ENCODE peak calls at places on chromosome 14, in ten cellular contexts. One of them, this sample, is unnamed.

GRCh38 chr14:28813810-28814209 is 47.2 kb downstream of the FOXG1 start:
- DNase-seq in IMR-90: no peak
- DNase-seq in NCI-H2107: no peak
- DNase-seq in Ammon's horn: no peak
- DNase-seq in HFFc6: peak; percentile 3
- DNase-seq in H9: no peak
- DNase-seq in NCI-H774: no peak
- DNase-seq in M059J: peak; percentile 72
- DNase-seq in retina: no peak
- DNase-seq in activated B cell treated with CpG ODN at 0.5 μM for 24 hours: no peak
- DNase-seq in this sample: no peak

GRCh38 chr14:93976477-93977057 is at the start of gene ASB2:
- DNase-seq in M059J: no peak
- DNase-seq in activated B cell treated with CpG ODN at 0.5 μM for 24 hours: no peak
- DNase-seq in IMR-90: peak; percentile 52
- DNase-seq in HFFc6: no peak
- DNase-seq in Ammon's horn: no peak
- DNase-seq in retina: no peak
- DNase-seq in NCI-H2107: no peak
- DNase-seq in H9: no peak
- DNase-seq in NCI-H774: no peak
- DNase-seq in this sample: no peak

GRCh38 chr14:72060917-72061316 is 128.7 kb downstream of the RGS6 start:
- DNase-seq in HFFc6: no peak
- DNase-seq in activated B cell treated with CpG ODN at 0.5 μM for 24 hours: no peak
- DNase-seq in NCI-H2107: no peak
- DNase-seq in IMR-90: no peak
- DNase-seq in retina: no peak
- DNase-seq in Ammon's horn: no peak
- DNase-seq in M059J: no peak
- DNase-seq in H9: no peak
- DNase-seq in NCI-H774: no peak
- DNase-seq in this sample: no peak

GRCh38 chr14:56180754-56181542 is 62.7 kb downstream of the PELI2 start:
- DNase-seq in M059J: no peak
- DNase-seq in Ammon's horn: no peak
- DNase-seq in H9: no peak
- DNase-seq in NCI-H774: no peak
- DNase-seq in IMR-90: no peak
- DNase-seq in activated B cell treated with CpG ODN at 0.5 μM for 24 hours: no peak
- DNase-seq in HFFc6: no peak
- DNase-seq in NCI-H2107: no peak
- DNase-seq in retina: no peak
- DNase-seq in this sample: no peak

GRCh38 chr14:64232944-64233343 is 61.2 kb downstream of the ESR2 start:
- DNase-seq in IMR-90: no peak
- DNase-seq in M059J: no peak
- DNase-seq in Ammon's horn: no peak
- DNase-seq in activated B cell treated with CpG ODN at 0.5 μM for 24 hours: no peak
- DNase-seq in H9: no peak
- DNase-seq in retina: no peak
- DNase-seq in NCI-H2107: no peak
- DNase-seq in NCI-H774: no peak
- DNase-seq in HFFc6: no peak
- DNase-seq in this sample: no peak

GRCh38 chr14:69877492-69877891 is 1.7 kb upstream of the SMOC1 start:
- DNase-seq in NCI-H2107: peak; percentile 60
- DNase-seq in H9: no peak
- DNase-seq in NCI-H774: peak; percentile 32
- DNase-seq in HFFc6: no peak
- DNase-seq in retina: peak; percentile 28
- DNase-seq in activated B cell treated with CpG ODN at 0.5 μM for 24 hours: no peak
- DNase-seq in IMR-90: peak; percentile 74
- DNase-seq in M059J: peak; percentile 11
- DNase-seq in Ammon's horn: peak; percentile 76
- DNase-seq in this sample: no peak

GRCh38 chr14:73792476-73792875 is 59.2 kb upstream of the PTGR2 start:
- DNase-seq in HFFc6: no peak
- DNase-seq in NCI-H2107: no peak
- DNase-seq in Ammon's horn: no peak
- DNase-seq in M059J: no peak
- DNase-seq in activated B cell treated with CpG ODN at 0.5 μM for 24 hours: no peak
- DNase-seq in retina: no peak
- DNase-seq in NCI-H774: no peak
- DNase-seq in IMR-90: no peak
- DNase-seq in H9: no peak
- DNase-seq in this sample: no peak

GRCh38 chr14:94773682-94774211 is 3.8 kb upstream of the GSC start:
- DNase-seq in M059J: no peak
- DNase-seq in NCI-H774: no peak
- DNase-seq in IMR-90: no peak
- DNase-seq in activated B cell treated with CpG ODN at 0.5 μM for 24 hours: no peak
- DNase-seq in retina: peak; percentile 77
- DNase-seq in Ammon's horn: no peak
- DNase-seq in NCI-H2107: no peak
- DNase-seq in HFFc6: no peak
- DNase-seq in H9: peak; percentile 76
- DNase-seq in this sample: no peak

GRCh38 chr14:94665121-94665520 is 52.9 kb downstream of the SERPINA3 start:
- DNase-seq in NCI-H774: no peak
- DNase-seq in NCI-H2107: no peak
- DNase-seq in activated B cell treated with CpG ODN at 0.5 μM for 24 hours: no peak
- DNase-seq in HFFc6: no peak
- DNase-seq in M059J: no peak
- DNase-seq in H9: no peak
- DNase-seq in Ammon's horn: no peak
- DNase-seq in IMR-90: peak; percentile 80
- DNase-seq in retina: no peak
- DNase-seq in this sample: no peak

GRCh38 chr14:50085570-50086315 is 30.6 kb downstream of the VCPKMT start:
- DNase-seq in HFFc6: peak; percentile 78
- DNase-seq in Ammon's horn: peak; percentile 24
- DNase-seq in NCI-H774: no peak
- DNase-seq in M059J: peak; percentile 89
- DNase-seq in H9: no peak
- DNase-seq in IMR-90: peak; percentile 77
- DNase-seq in activated B cell treated with CpG ODN at 0.5 μM for 24 hours: peak; percentile 44
- DNase-seq in retina: no peak
- DNase-seq in NCI-H2107: no peak
- DNase-seq in this sample: no peak

GRCh38 chr14:103543140-103543539 is 14.1 kb downstream of the TRMT61A start:
- DNase-seq in IMR-90: no peak
- DNase-seq in retina: no peak
- DNase-seq in NCI-H774: no peak
- DNase-seq in H9: no peak
- DNase-seq in Ammon's horn: no peak
- DNase-seq in activated B cell treated with CpG ODN at 0.5 μM for 24 hours: no peak
- DNase-seq in HFFc6: no peak
- DNase-seq in M059J: peak; percentile 33
- DNase-seq in NCI-H2107: no peak
- DNase-seq in this sample: no peak

GRCh38 chr14:68409355-68409754 is 383.5 kb downstream of the ZFP36L1 start:
- DNase-seq in retina: no peak
- DNase-seq in NCI-H2107: no peak
- DNase-seq in IMR-90: no peak
- DNase-seq in HFFc6: no peak
- DNase-seq in H9: no peak
- DNase-seq in NCI-H774: no peak
- DNase-seq in Ammon's horn: no peak
- DNase-seq in activated B cell treated with CpG ODN at 0.5 μM for 24 hours: no peak
- DNase-seq in M059J: no peak
- DNase-seq in this sample: no peak

GRCh38 chr14:89184952-89185351 is 232.1 kb downstream of the FOXN3 start:
- DNase-seq in M059J: no peak
- DNase-seq in retina: no peak
- DNase-seq in NCI-H2107: no peak
- DNase-seq in H9: no peak
- DNase-seq in NCI-H774: no peak
- DNase-seq in activated B cell treated with CpG ODN at 0.5 μM for 24 hours: no peak
- DNase-seq in IMR-90: no peak
- DNase-seq in HFFc6: no peak
- DNase-seq in Ammon's horn: peak; percentile 76
- DNase-seq in this sample: no peak

GRCh38 chr14:91119556-91120311 is 5.9 kb downstream of the DGLUCY start:
- DNase-seq in IMR-90: peak; percentile 89
- DNase-seq in activated B cell treated with CpG ODN at 0.5 μM for 24 hours: no peak
- DNase-seq in M059J: peak; percentile 90
- DNase-seq in H9: no peak
- DNase-seq in NCI-H2107: no peak
- DNase-seq in Ammon's horn: no peak
- DNase-seq in retina: no peak
- DNase-seq in HFFc6: peak; percentile 79
- DNase-seq in NCI-H774: no peak
- DNase-seq in this sample: no peak

GRCh38 chr14:103692871-103693270 is 22.4 kb downstream of the XRCC3 start:
- DNase-seq in H9: no peak
- DNase-seq in M059J: no peak
- DNase-seq in HFFc6: no peak
- DNase-seq in activated B cell treated with CpG ODN at 0.5 μM for 24 hours: no peak
- DNase-seq in retina: no peak
- DNase-seq in NCI-H2107: no peak
- DNase-seq in IMR-90: no peak
- DNase-seq in NCI-H774: no peak
- DNase-seq in Ammon's horn: no peak
- DNase-seq in this sample: no peak

GRCh38 chr14:39015360-39015961 is 87.6 kb downstream of the SEC23A start:
- DNase-seq in activated B cell treated with CpG ODN at 0.5 μM for 24 hours: no peak
- DNase-seq in Ammon's horn: peak; percentile 86
- DNase-seq in NCI-H2107: no peak
- DNase-seq in retina: no peak
- DNase-seq in M059J: peak; percentile 47
- DNase-seq in HFFc6: peak; percentile 9
- DNase-seq in IMR-90: peak; percentile 59
- DNase-seq in NCI-H774: peak; percentile 36
- DNase-seq in H9: no peak
- DNase-seq in this sample: no peak

GRCh38 chr14:71319646-71320045 is 412.4 kb downstream of the PCNX1 start:
- DNase-seq in H9: no peak
- DNase-seq in HFFc6: peak; percentile 34
- DNase-seq in NCI-H2107: no peak
- DNase-seq in activated B cell treated with CpG ODN at 0.5 μM for 24 hours: no peak
- DNase-seq in IMR-90: peak; percentile 36
- DNase-seq in NCI-H774: no peak
- DNase-seq in Ammon's horn: peak; percentile 41
- DNase-seq in retina: no peak
- DNase-seq in M059J: peak; percentile 22
- DNase-seq in this sample: peak; percentile 13

GRCh38 chr14:67493092-67493717 is 4.7 kb upstream of the TMEM229B start:
- DNase-seq in H9: no peak
- DNase-seq in activated B cell treated with CpG ODN at 0.5 μM for 24 hours: no peak
- DNase-seq in IMR-90: no peak
- DNase-seq in retina: no peak
- DNase-seq in NCI-H774: no peak
- DNase-seq in HFFc6: no peak
- DNase-seq in Ammon's horn: no peak
- DNase-seq in NCI-H2107: no peak
- DNase-seq in M059J: no peak
- DNase-seq in this sample: no peak

GRCh38 chr14:35401853-35402252 is 2.7 kb downstream of the NFKBIA start:
- DNase-seq in NCI-H2107: no peak
- DNase-seq in activated B cell treated with CpG ODN at 0.5 μM for 24 hours: no peak
- DNase-seq in retina: no peak
- DNase-seq in M059J: no peak
- DNase-seq in H9: no peak
- DNase-seq in NCI-H774: no peak
- DNase-seq in Ammon's horn: no peak
- DNase-seq in IMR-90: peak; percentile 54
- DNase-seq in HFFc6: no peak
- DNase-seq in this sample: no peak

GRCh38 chr14:58643366-58643765 is 5.6 kb downstream of the DACT1 start:
- DNase-seq in activated B cell treated with CpG ODN at 0.5 μM for 24 hours: no peak
- DNase-seq in H9: no peak
- DNase-seq in M059J: no peak
- DNase-seq in retina: no peak
- DNase-seq in Ammon's horn: no peak
- DNase-seq in NCI-H2107: no peak
- DNase-seq in NCI-H774: no peak
- DNase-seq in IMR-90: no peak
- DNase-seq in HFFc6: no peak
- DNase-seq in this sample: no peak

GRCh38 chr14:85471744-85472143 is 58.2 kb upstream of the FLRT2 start:
- DNase-seq in NCI-H2107: no peak
- DNase-seq in NCI-H774: no peak
- DNase-seq in H9: no peak
- DNase-seq in HFFc6: peak; percentile 84
- DNase-seq in retina: no peak
- DNase-seq in IMR-90: peak; percentile 94
- DNase-seq in activated B cell treated with CpG ODN at 0.5 μM for 24 hours: no peak
- DNase-seq in M059J: no peak
- DNase-seq in Ammon's horn: no peak
- DNase-seq in this sample: no peak

GRCh38 chr14:26621807-26622560 is 24.2 kb upstream of the NOVA1 start:
- DNase-seq in M059J: no peak
- DNase-seq in activated B cell treated with CpG ODN at 0.5 μM for 24 hours: no peak
- DNase-seq in Ammon's horn: no peak
- DNase-seq in NCI-H2107: no peak
- DNase-seq in HFFc6: no peak
- DNase-seq in H9: no peak
- DNase-seq in IMR-90: no peak
- DNase-seq in retina: no peak
- DNase-seq in NCI-H774: no peak
- DNase-seq in this sample: no peak

GRCh38 chr14:92690171-92691011 is 58.0 kb downstream of the LGMN start:
- DNase-seq in NCI-H774: peak; percentile 48
- DNase-seq in retina: no peak
- DNase-seq in Ammon's horn: no peak
- DNase-seq in activated B cell treated with CpG ODN at 0.5 μM for 24 hours: no peak
- DNase-seq in H9: peak; percentile 52
- DNase-seq in HFFc6: peak; percentile 46
- DNase-seq in M059J: peak; percentile 63
- DNase-seq in NCI-H2107: peak; percentile 60
- DNase-seq in IMR-90: peak; percentile 59
- DNase-seq in this sample: peak; percentile 52

GRCh38 chr14:44785096-44785495 is 176.7 kb downstream of the KLHL28 start:
- DNase-seq in retina: no peak
- DNase-seq in NCI-H2107: no peak
- DNase-seq in IMR-90: peak; percentile 11
- DNase-seq in Ammon's horn: no peak
- DNase-seq in M059J: no peak
- DNase-seq in NCI-H774: no peak
- DNase-seq in H9: no peak
- DNase-seq in activated B cell treated with CpG ODN at 0.5 μM for 24 hours: no peak
- DNase-seq in HFFc6: no peak
- DNase-seq in this sample: no peak

GRCh38 chr14:75181426-75182062 is 5.1 kb upstream of the TMED10 start:
- DNase-seq in H9: no peak
- DNase-seq in IMR-90: no peak
- DNase-seq in Ammon's horn: no peak
- DNase-seq in HFFc6: no peak
- DNase-seq in M059J: no peak
- DNase-seq in NCI-H774: no peak
- DNase-seq in activated B cell treated with CpG ODN at 0.5 μM for 24 hours: no peak
- DNase-seq in retina: peak; percentile 19
- DNase-seq in NCI-H2107: no peak
- DNase-seq in this sample: no peak

GRCh38 chr14:94028450-94028826 is 2.3 kb downstream of the OTUB2 start:
- DNase-seq in IMR-90: peak; percentile 42
- DNase-seq in activated B cell treated with CpG ODN at 0.5 μM for 24 hours: no peak
- DNase-seq in Ammon's horn: no peak
- DNase-seq in HFFc6: no peak
- DNase-seq in retina: peak; percentile 14
- DNase-seq in NCI-H2107: no peak
- DNase-seq in M059J: peak; percentile 77
- DNase-seq in NCI-H774: no peak
- DNase-seq in H9: no peak
- DNase-seq in this sample: no peak

GRCh38 chr14:102993523-102993922 is 63.8 kb downstream of the CDC42BPB start:
- DNase-seq in NCI-H2107: no peak
- DNase-seq in M059J: peak; percentile 60
- DNase-seq in activated B cell treated with CpG ODN at 0.5 μM for 24 hours: no peak
- DNase-seq in Ammon's horn: no peak
- DNase-seq in IMR-90: peak; percentile 71
- DNase-seq in NCI-H774: no peak
- DNase-seq in retina: no peak
- DNase-seq in HFFc6: peak; percentile 65
- DNase-seq in H9: no peak
- DNase-seq in this sample: no peak

GRCh38 chr14:104184911-104185499 is 46.6 kb downstream of the KIF26A start:
- DNase-seq in Ammon's horn: no peak
- DNase-seq in HFFc6: no peak
- DNase-seq in H9: no peak
- DNase-seq in activated B cell treated with CpG ODN at 0.5 μM for 24 hours: no peak
- DNase-seq in IMR-90: no peak
- DNase-seq in NCI-H2107: no peak
- DNase-seq in NCI-H774: no peak
- DNase-seq in retina: no peak
- DNase-seq in M059J: peak; percentile 15
- DNase-seq in this sample: no peak

This sample was measured in NCI-H510A.